ENCODE peak calls at places on chromosomes 16 and 17, in six cellular contexts. One of them, this sample, is unnamed.

GRCh38 chr17:66542183-66542966 is 240.0 kb downstream of the PRKCA start:
- DNase-seq in COLO829: peak
- DNase-seq in HT1080: peak
- DNase-seq in A549: no peak
- DNase-seq in epithelial cell of esophagus: peak
- DNase-seq in NCI-H82: no peak
- DNase-seq in this sample: no peak

GRCh38 chr16:1929105-1929504 is 10.9 kb upstream of the HS3ST6 start:
- DNase-seq in COLO829: no peak
- DNase-seq in HT1080: no peak
- DNase-seq in A549: peak
- DNase-seq in epithelial cell of esophagus: no peak
- DNase-seq in NCI-H82: peak
- DNase-seq in this sample: no peak

GRCh38 chr17:1109606-1110523 is 69.9 kb downstream of the ABR start:
- DNase-seq in COLO829: no peak
- DNase-seq in HT1080: peak
- DNase-seq in A549: no peak
- DNase-seq in epithelial cell of esophagus: no peak
- DNase-seq in NCI-H82: peak
- DNase-seq in this sample: no peak

GRCh38 chr17:31726980-31727427 is 132.0 kb downstream of the COPRS start:
- DNase-seq in COLO829: peak
- DNase-seq in HT1080: peak
- DNase-seq in A549: no peak
- DNase-seq in epithelial cell of esophagus: peak
- DNase-seq in NCI-H82: no peak
- DNase-seq in this sample: no peak

GRCh38 chr16:73228649-73229048 is 180.7 kb upstream of the ZFHX3 start:
- DNase-seq in COLO829: no peak
- DNase-seq in HT1080: peak
- DNase-seq in A549: no peak
- DNase-seq in epithelial cell of esophagus: no peak
- DNase-seq in NCI-H82: no peak
- DNase-seq in this sample: no peak

GRCh38 chr16:49564577-49565224 is 191.1 kb downstream of the C16orf78 start:
- DNase-seq in COLO829: no peak
- DNase-seq in HT1080: no peak
- DNase-seq in A549: no peak
- DNase-seq in epithelial cell of esophagus: no peak
- DNase-seq in NCI-H82: no peak
- DNase-seq in this sample: no peak

GRCh38 chr16:29994613-29995329 is 646 bp downstream of the HIRIP3 start:
- DNase-seq in COLO829: peak
- DNase-seq in HT1080: peak
- DNase-seq in A549: no peak
- DNase-seq in epithelial cell of esophagus: peak
- DNase-seq in NCI-H82: peak
- DNase-seq in this sample: peak

GRCh38 chr17:42027540-42027889 is 7.6 kb downstream of the NKIRAS2 start:
- DNase-seq in COLO829: no peak
- DNase-seq in HT1080: no peak
- DNase-seq in A549: no peak
- DNase-seq in epithelial cell of esophagus: no peak
- DNase-seq in NCI-H82: no peak
- DNase-seq in this sample: no peak

GRCh38 chr17:83162035-83162745 is 82.8 kb downstream of the METRNL start:
- DNase-seq in COLO829: no peak
- DNase-seq in HT1080: no peak
- DNase-seq in A549: no peak
- DNase-seq in epithelial cell of esophagus: no peak
- DNase-seq in NCI-H82: no peak
- DNase-seq in this sample: peak

GRCh38 chr16:68022728-68023537 is at the start of the genes DDX28 and DUS2:
- DNase-seq in COLO829: peak
- DNase-seq in HT1080: peak
- DNase-seq in A549: peak
- DNase-seq in epithelial cell of esophagus: peak
- DNase-seq in NCI-H82: peak
- DNase-seq in this sample: peak

GRCh38 chr16:31090540-31090939 is 1.8 kb upstream of the PRSS53 start:
- DNase-seq in COLO829: no peak
- DNase-seq in HT1080: peak
- DNase-seq in A549: no peak
- DNase-seq in epithelial cell of esophagus: peak
- DNase-seq in NCI-H82: no peak
- DNase-seq in this sample: no peak

GRCh38 chr17:19359856-19360255 is 2.7 kb downstream of the B9D1 start:
- DNase-seq in COLO829: no peak
- DNase-seq in HT1080: no peak
- DNase-seq in A549: no peak
- DNase-seq in epithelial cell of esophagus: no peak
- DNase-seq in NCI-H82: no peak
- DNase-seq in this sample: peak

GRCh38 chr17:9021985-9022552 is 759 bp downstream of the NTN1 start:
- DNase-seq in COLO829: no peak
- DNase-seq in HT1080: no peak
- DNase-seq in A549: no peak
- DNase-seq in epithelial cell of esophagus: peak
- DNase-seq in NCI-H82: no peak
- DNase-seq in this sample: no peak

GRCh38 chr17:77420804-77421634 is 280.2 kb downstream of the SEC14L1 start:
- DNase-seq in COLO829: no peak
- DNase-seq in HT1080: peak
- DNase-seq in A549: peak
- DNase-seq in epithelial cell of esophagus: peak
- DNase-seq in NCI-H82: peak
- DNase-seq in this sample: no peak

GRCh38 chr17:75624714-75625345 is 8.4 kb upstream of the SMIM5 start:
- DNase-seq in COLO829: no peak
- DNase-seq in HT1080: no peak
- DNase-seq in A549: no peak
- DNase-seq in epithelial cell of esophagus: no peak
- DNase-seq in NCI-H82: no peak
- DNase-seq in this sample: no peak

GRCh38 chr17:37884516-37884915 is 39.7 kb upstream of the TBC1D3K start:
- DNase-seq in COLO829: no peak
- DNase-seq in HT1080: no peak
- DNase-seq in A549: no peak
- DNase-seq in epithelial cell of esophagus: no peak
- DNase-seq in NCI-H82: no peak
- DNase-seq in this sample: no peak

This sample was measured in RWPE2.